ENCODE peak calls at places on chromosomes 12 and 14, in six cellular contexts. J is AG08395; F is psoas muscle; D is astrocyte; G is mesothelial cell of epicardium; M is activated naive CD8-positive, alpha-beta T cell treated with anti-CD3 and anti-CD28 coated beads for 36 hours. N is an unnamed sample.

GRCh38 chr12:96495841-96496545 is 6.6 kb downstream of the CFAP54 start:
- DNase-seq in D (no peak), F (no peak), J (no peak), M (no peak), G (no peak), N (no peak)

GRCh38 chr14:99025418-99025817 is 246.6 kb downstream of the BCL11B start:
- DNase-seq in J (no peak), M (no peak), F (no peak), G (no peak), D (no peak), N (no peak)

GRCh38 chr14:87066221-87066817 is 926.7 kb downstream of the GALC start:
- DNase-seq in J (peak), G (no peak), M (no peak), D (no peak), F (no peak), N (no peak)

GRCh38 chr12:48455116-48455515 is 17.2 kb upstream of the ANP32D start:
- DNase-seq in G (no peak), D (no peak), F (no peak), M (no peak), J (no peak), N (no peak)

GRCh38 chr14:79016828-79017505 is 846.8 kb downstream of the NRXN3 start:
- DNase-seq in J (no peak), F (no peak), G (no peak), D (peak), M (no peak), N (no peak)

GRCh38 chr12:69389836-69390235 is 30.3 kb downstream of the YEATS4 start:
- DNase-seq in G (no peak), J (no peak), F (no peak), D (peak), M (no peak), N (no peak)

GRCh38 chr12:104469523-104469922 is 12.8 kb downstream of the CHST11 start:
- DNase-seq in G (no peak), D (no peak), F (no peak), M (no peak), J (no peak), N (no peak)

GRCh38 chr12:19144985-19145384 is 15.5 kb downstream of the PLEKHA5 start:
- DNase-seq in F (no peak), J (no peak), D (no peak), G (no peak), M (no peak), N (no peak)

GRCh38 chr12:47757360-47757839 is 1.3 kb downstream of the RAPGEF3 start:
- DNase-seq in F (no peak), J (no peak), D (no peak), M (no peak), G (no peak), N (no peak)

GRCh38 chr14:77041837-77042557 is 13.5 kb upstream of the IRF2BPL start:
- DNase-seq in M (no peak), G (no peak), J (peak), F (peak), D (peak), N (no peak)

GRCh38 chr12:122121341-122122192 is 43.0 kb downstream of the MLXIP start:
- DNase-seq in F (no peak), G (no peak), D (no peak), M (no peak), J (no peak), N (no peak)

GRCh38 chr12:91523831-91524230 is 341.2 kb upstream of the DCN start:
- DNase-seq in M (no peak), D (no peak), G (no peak), F (no peak), J (no peak), N (no peak)